ENCODE peak calls at places on chromosome 15, in four cellular contexts. P is Panc1, Y is substantia nigra, S is NCI-H1436. A is an unnamed sample.

GRCh38 chr15:74752486-74753395 is 4.1 kb downstream of the CYP1A2 start:
- DNase-seq in Y (no peak), P (no peak), S (no peak), A (no peak)

GRCh38 chr15:27582741-27583400 is 516.2 kb downstream of the OCA2 start:
- DNase-seq in S (no peak), P (no peak), Y (no peak), A (no peak)

GRCh38 chr15:76190767-76191538 is 120.3 kb downstream of the ETFA start:
- DNase-seq in S (peak; percentile 75), P (no peak), Y (no peak), A (peak; percentile 90)

GRCh38 chr15:29825205-29825604 is 2.9 kb upstream of the TJP1 start:
- DNase-seq in S (no peak), Y (no peak), P (no peak), A (no peak)

GRCh38 chr15:96327155-96327741 is 3.3 kb upstream of the NR2F2 start:
- DNase-seq in Y (no peak), P (no peak), S (peak; percentile 34), A (peak; percentile 85)

GRCh38 chr15:55168350-55168974 is 28.3 kb downstream of the RSL24D1 start:
- DNase-seq in P (peak; percentile 48), S (peak; percentile 38), Y (no peak), A (peak; percentile 61)

GRCh38 chr15:99566157-99566900 is 545 bp downstream of the MEF2A start:
- DNase-seq in P (no peak), S (no peak), Y (no peak), A (peak; percentile 56)

GRCh38 chr15:72338617-72339321 is 18.8 kb upstream of the CELF6 start:
- DNase-seq in P (no peak), Y (no peak), S (no peak), A (no peak)

GRCh38 chr15:96330450-96331140 is at the start of gene NR2F2:
- DNase-seq in P (no peak), Y (peak; percentile 74), S (peak; percentile 81), A (peak; percentile 93)

GRCh38 chr15:101525087-101525669 is 35.7 kb upstream of the PCSK6 start:
- DNase-seq in P (no peak), S (no peak), Y (no peak), A (no peak)

GRCh38 chr15:65619636-65620290 is 2.0 kb upstream of the SLC24A1 start:
- DNase-seq in P (no peak), S (no peak), Y (no peak), A (no peak)

GRCh38 chr15:80594091-80594889 is 100.8 kb upstream of the ABHD17C start:
- DNase-seq in S (no peak), Y (no peak), P (no peak), A (no peak)

GRCh38 chr15:73941044-73941443 is 14.8 kb downstream of the LOXL1 start:
- DNase-seq in Y (no peak), S (no peak), P (no peak), A (no peak)

GRCh38 chr15:63596666-63597032 is 538 bp upstream of the FBXL22 start:
- DNase-seq in P (no peak), S (no peak), Y (no peak), A (no peak)

GRCh38 chr15:52680041-52680391 is 828 bp upstream of the ATOSA start:
- DNase-seq in Y (no peak), S (no peak), P (no peak), A (peak; percentile 37)

GRCh38 chr15:80251505-80252280 is at the start of gene CTXND1:
- DNase-seq in S (no peak), Y (no peak), P (no peak), A (peak; percentile 43)